ENCODE peak calls at places on chromosome 11, in seven cellular contexts. One of them, this sample, is unnamed.

GRCh38 chr11:70580036-70580805 is 181.9 kb downstream of the CTTN start:
- DNase-seq in HFFc6: no peak
- DNase-seq in NCI-H2029: no peak
- DNase-seq in cardiac fibroblast: no peak
- DNase-seq in astrocyte of the cerebellum: no peak
- DNase-seq in HTR-8/SVneo: no peak
- DNase-seq in hypothalamus: no peak
- DNase-seq in this sample: no peak

GRCh38 chr11:55697817-55698216 is 35.8 kb downstream of the OR4C6 start:
- DNase-seq in HTR-8/SVneo: no peak
- DNase-seq in HFFc6: no peak
- DNase-seq in NCI-H2029: no peak
- DNase-seq in hypothalamus: no peak
- DNase-seq in astrocyte of the cerebellum: no peak
- DNase-seq in cardiac fibroblast: no peak
- DNase-seq in this sample: no peak

GRCh38 chr11:130999992-131000770 is 83.9 kb upstream of the SNX19 start:
- DNase-seq in HTR-8/SVneo: peak
- DNase-seq in astrocyte of the cerebellum: peak
- DNase-seq in HFFc6: peak
- DNase-seq in hypothalamus: no peak
- DNase-seq in cardiac fibroblast: peak
- DNase-seq in NCI-H2029: no peak
- DNase-seq in this sample: peak

GRCh38 chr11:102464859-102465500 is 12.4 kb upstream of the TMEM123 start:
- DNase-seq in hypothalamus: no peak
- DNase-seq in NCI-H2029: no peak
- DNase-seq in cardiac fibroblast: no peak
- DNase-seq in HTR-8/SVneo: no peak
- DNase-seq in astrocyte of the cerebellum: no peak
- DNase-seq in HFFc6: no peak
- DNase-seq in this sample: no peak

GRCh38 chr11:111913997-111914396 is 1.5 kb downstream of the HSPB2 start:
- DNase-seq in cardiac fibroblast: peak
- DNase-seq in astrocyte of the cerebellum: no peak
- DNase-seq in HTR-8/SVneo: no peak
- DNase-seq in hypothalamus: peak
- DNase-seq in NCI-H2029: peak
- DNase-seq in HFFc6: peak
- DNase-seq in this sample: no peak

GRCh38 chr11:102139081-102139498 is 28.8 kb downstream of the YAP1 start:
- DNase-seq in HTR-8/SVneo: peak
- DNase-seq in HFFc6: peak
- DNase-seq in NCI-H2029: no peak
- DNase-seq in astrocyte of the cerebellum: peak
- DNase-seq in cardiac fibroblast: peak
- DNase-seq in hypothalamus: no peak
- DNase-seq in this sample: no peak

GRCh38 chr11:17767301-17767885 is 32.8 kb downstream of the KCNC1 start:
- DNase-seq in hypothalamus: no peak
- DNase-seq in astrocyte of the cerebellum: no peak
- DNase-seq in HTR-8/SVneo: no peak
- DNase-seq in NCI-H2029: no peak
- DNase-seq in cardiac fibroblast: peak
- DNase-seq in HFFc6: no peak
- DNase-seq in this sample: no peak

GRCh38 chr11:31757245-31757835 is 53.8 kb downstream of the PAX6 start:
- DNase-seq in astrocyte of the cerebellum: no peak
- DNase-seq in cardiac fibroblast: peak
- DNase-seq in HTR-8/SVneo: no peak
- DNase-seq in NCI-H2029: no peak
- DNase-seq in HFFc6: no peak
- DNase-seq in hypothalamus: no peak
- DNase-seq in this sample: peak

GRCh38 chr11:36195496-36196346 is 93.5 kb downstream of the COMMD9 start:
- DNase-seq in hypothalamus: no peak
- DNase-seq in NCI-H2029: no peak
- DNase-seq in cardiac fibroblast: peak
- DNase-seq in HTR-8/SVneo: no peak
- DNase-seq in astrocyte of the cerebellum: no peak
- DNase-seq in HFFc6: no peak
- DNase-seq in this sample: no peak

GRCh38 chr11:102603091-102603490 is 22.0 kb downstream of the MMP20 start:
- DNase-seq in HFFc6: peak
- DNase-seq in astrocyte of the cerebellum: peak
- DNase-seq in NCI-H2029: no peak
- DNase-seq in cardiac fibroblast: peak
- DNase-seq in HTR-8/SVneo: peak
- DNase-seq in hypothalamus: peak
- DNase-seq in this sample: no peak

GRCh38 chr11:133732109-133732508 is 113.2 kb downstream of the SPATA19 start:
- DNase-seq in hypothalamus: no peak
- DNase-seq in astrocyte of the cerebellum: no peak
- DNase-seq in HFFc6: no peak
- DNase-seq in NCI-H2029: no peak
- DNase-seq in HTR-8/SVneo: no peak
- DNase-seq in cardiac fibroblast: no peak
- DNase-seq in this sample: no peak

GRCh38 chr11:12756101-12756500 is 81.9 kb downstream of the TEAD1 start:
- DNase-seq in HFFc6: no peak
- DNase-seq in hypothalamus: no peak
- DNase-seq in HTR-8/SVneo: no peak
- DNase-seq in astrocyte of the cerebellum: no peak
- DNase-seq in NCI-H2029: peak
- DNase-seq in cardiac fibroblast: no peak
- DNase-seq in this sample: peak

GRCh38 chr11:70072471-70073187 is 5.5 kb upstream of the ANO1 start:
- DNase-seq in cardiac fibroblast: no peak
- DNase-seq in NCI-H2029: no peak
- DNase-seq in hypothalamus: no peak
- DNase-seq in HFFc6: no peak
- DNase-seq in HTR-8/SVneo: no peak
- DNase-seq in astrocyte of the cerebellum: no peak
- DNase-seq in this sample: no peak

GRCh38 chr11:95991101-95991500 is 67.2 kb upstream of the MTMR2 start:
- DNase-seq in HTR-8/SVneo: peak
- DNase-seq in hypothalamus: no peak
- DNase-seq in cardiac fibroblast: no peak
- DNase-seq in astrocyte of the cerebellum: no peak
- DNase-seq in HFFc6: peak
- DNase-seq in NCI-H2029: no peak
- DNase-seq in this sample: no peak

GRCh38 chr11:120703358-120704152 is 192.0 kb downstream of the GRIK4 start:
- DNase-seq in cardiac fibroblast: no peak
- DNase-seq in HFFc6: no peak
- DNase-seq in HTR-8/SVneo: no peak
- DNase-seq in astrocyte of the cerebellum: no peak
- DNase-seq in NCI-H2029: no peak
- DNase-seq in hypothalamus: no peak
- DNase-seq in this sample: no peak

GRCh38 chr11:67300756-67301312 is 2.5 kb upstream of the SSH3 start:
- DNase-seq in NCI-H2029: no peak
- DNase-seq in HFFc6: no peak
- DNase-seq in astrocyte of the cerebellum: no peak
- DNase-seq in cardiac fibroblast: no peak
- DNase-seq in hypothalamus: no peak
- DNase-seq in HTR-8/SVneo: no peak
- DNase-seq in this sample: no peak

GRCh38 chr11:24312464-24313238 is 184.2 kb upstream of the LUZP2 start:
- DNase-seq in cardiac fibroblast: peak
- DNase-seq in astrocyte of the cerebellum: no peak
- DNase-seq in NCI-H2029: no peak
- DNase-seq in HFFc6: no peak
- DNase-seq in HTR-8/SVneo: no peak
- DNase-seq in hypothalamus: no peak
- DNase-seq in this sample: no peak

GRCh38 chr11:83666149-83666548 is 380.0 kb upstream of the CCDC90B start:
- DNase-seq in hypothalamus: no peak
- DNase-seq in cardiac fibroblast: no peak
- DNase-seq in NCI-H2029: no peak
- DNase-seq in HFFc6: no peak
- DNase-seq in HTR-8/SVneo: no peak
- DNase-seq in astrocyte of the cerebellum: no peak
- DNase-seq in this sample: no peak

GRCh38 chr11:8640305-8640932 is 42.0 kb downstream of the TRIM66 start:
- DNase-seq in HFFc6: no peak
- DNase-seq in HTR-8/SVneo: no peak
- DNase-seq in NCI-H2029: no peak
- DNase-seq in astrocyte of the cerebellum: no peak
- DNase-seq in hypothalamus: no peak
- DNase-seq in cardiac fibroblast: no peak
- DNase-seq in this sample: no peak

GRCh38 chr11:35247428-35247827 is 108.5 kb downstream of the CD44 start:
- DNase-seq in HTR-8/SVneo: no peak
- DNase-seq in hypothalamus: no peak
- DNase-seq in NCI-H2029: no peak
- DNase-seq in HFFc6: no peak
- DNase-seq in cardiac fibroblast: no peak
- DNase-seq in astrocyte of the cerebellum: no peak
- DNase-seq in this sample: no peak

GRCh38 chr11:61919841-61920631 is 2.7 kb upstream of the RAB3IL1 start:
- DNase-seq in cardiac fibroblast: no peak
- DNase-seq in hypothalamus: no peak
- DNase-seq in NCI-H2029: no peak
- DNase-seq in astrocyte of the cerebellum: no peak
- DNase-seq in HFFc6: no peak
- DNase-seq in HTR-8/SVneo: no peak
- DNase-seq in this sample: peak

GRCh38 chr11:74677131-74677530 is 54.1 kb downstream of the CHRDL2 start:
- DNase-seq in NCI-H2029: no peak
- DNase-seq in HTR-8/SVneo: no peak
- DNase-seq in astrocyte of the cerebellum: no peak
- DNase-seq in cardiac fibroblast: no peak
- DNase-seq in hypothalamus: no peak
- DNase-seq in HFFc6: no peak
- DNase-seq in this sample: no peak

GRCh38 chr11:118170892-118171273 is 5.6 kb downstream of the SCN2B start:
- DNase-seq in cardiac fibroblast: no peak
- DNase-seq in hypothalamus: no peak
- DNase-seq in HTR-8/SVneo: no peak
- DNase-seq in NCI-H2029: no peak
- DNase-seq in astrocyte of the cerebellum: no peak
- DNase-seq in HFFc6: no peak
- DNase-seq in this sample: peak

GRCh38 chr11:115623021-115623451 is 118.8 kb upstream of the CADM1 start:
- DNase-seq in hypothalamus: no peak
- DNase-seq in astrocyte of the cerebellum: peak
- DNase-seq in NCI-H2029: no peak
- DNase-seq in HFFc6: peak
- DNase-seq in HTR-8/SVneo: peak
- DNase-seq in cardiac fibroblast: peak
- DNase-seq in this sample: no peak

GRCh38 chr11:7898666-7899283 is 32.3 kb downstream of the OR10A6 start:
- DNase-seq in NCI-H2029: no peak
- DNase-seq in HFFc6: no peak
- DNase-seq in hypothalamus: no peak
- DNase-seq in astrocyte of the cerebellum: no peak
- DNase-seq in cardiac fibroblast: no peak
- DNase-seq in HTR-8/SVneo: no peak
- DNase-seq in this sample: no peak

GRCh38 chr11:76609736-76610370 is 60.7 kb downstream of the LRRC32 start:
- DNase-seq in astrocyte of the cerebellum: peak
- DNase-seq in HTR-8/SVneo: no peak
- DNase-seq in NCI-H2029: no peak
- DNase-seq in hypothalamus: no peak
- DNase-seq in HFFc6: no peak
- DNase-seq in cardiac fibroblast: no peak
- DNase-seq in this sample: no peak

GRCh38 chr11:122440783-122441701 is 214.5 kb upstream of the UBASH3B start:
- DNase-seq in cardiac fibroblast: no peak
- DNase-seq in hypothalamus: peak
- DNase-seq in NCI-H2029: peak
- DNase-seq in HFFc6: no peak
- DNase-seq in HTR-8/SVneo: no peak
- DNase-seq in astrocyte of the cerebellum: no peak
- DNase-seq in this sample: peak

GRCh38 chr11:101444851-101445250 is 139.0 kb downstream of the TRPC6 start:
- DNase-seq in HTR-8/SVneo: no peak
- DNase-seq in HFFc6: no peak
- DNase-seq in astrocyte of the cerebellum: no peak
- DNase-seq in cardiac fibroblast: no peak
- DNase-seq in hypothalamus: no peak
- DNase-seq in NCI-H2029: no peak
- DNase-seq in this sample: no peak

GRCh38 chr11:36364551-36364950 is 68.5 kb downstream of the PRR5L start:
- DNase-seq in HTR-8/SVneo: no peak
- DNase-seq in astrocyte of the cerebellum: no peak
- DNase-seq in NCI-H2029: no peak
- DNase-seq in cardiac fibroblast: peak
- DNase-seq in HFFc6: no peak
- DNase-seq in hypothalamus: no peak
- DNase-seq in this sample: no peak

GRCh38 chr11:120078397-120078796 is 59.5 kb downstream of the TRIM29 start:
- DNase-seq in astrocyte of the cerebellum: no peak
- DNase-seq in HTR-8/SVneo: no peak
- DNase-seq in HFFc6: no peak
- DNase-seq in cardiac fibroblast: no peak
- DNase-seq in NCI-H2029: no peak
- DNase-seq in hypothalamus: no peak
- DNase-seq in this sample: no peak

GRCh38 chr11:119341222-119342022 is 739 bp upstream of the C1QTNF5 start:
- DNase-seq in hypothalamus: no peak
- DNase-seq in HTR-8/SVneo: no peak
- DNase-seq in HFFc6: no peak
- DNase-seq in NCI-H2029: no peak
- DNase-seq in cardiac fibroblast: no peak
- DNase-seq in astrocyte of the cerebellum: no peak
- DNase-seq in this sample: no peak

GRCh38 chr11:115659061-115659963 is 155.1 kb upstream of the CADM1 start:
- DNase-seq in cardiac fibroblast: no peak
- DNase-seq in HFFc6: no peak
- DNase-seq in NCI-H2029: no peak
- DNase-seq in hypothalamus: no peak
- DNase-seq in HTR-8/SVneo: peak
- DNase-seq in astrocyte of the cerebellum: no peak
- DNase-seq in this sample: peak

GRCh38 chr11:19988598-19988997 is 171.7 kb downstream of the DBX1 start:
- DNase-seq in cardiac fibroblast: peak
- DNase-seq in hypothalamus: peak
- DNase-seq in HTR-8/SVneo: no peak
- DNase-seq in astrocyte of the cerebellum: peak
- DNase-seq in HFFc6: peak
- DNase-seq in NCI-H2029: no peak
- DNase-seq in this sample: no peak

GRCh38 chr11:16572946-16573345 is 165.5 kb upstream of the C11orf58 start:
- DNase-seq in HFFc6: no peak
- DNase-seq in HTR-8/SVneo: no peak
- DNase-seq in cardiac fibroblast: no peak
- DNase-seq in astrocyte of the cerebellum: no peak
- DNase-seq in hypothalamus: no peak
- DNase-seq in NCI-H2029: peak
- DNase-seq in this sample: no peak

GRCh38 chr11:3841426-3842304 is 906 bp upstream of the RHOG start:
- DNase-seq in cardiac fibroblast: peak
- DNase-seq in HTR-8/SVneo: peak
- DNase-seq in astrocyte of the cerebellum: peak
- DNase-seq in hypothalamus: peak
- DNase-seq in HFFc6: peak
- DNase-seq in NCI-H2029: peak
- DNase-seq in this sample: peak